ENCODE peak calls at places on chromosomes 3 and 15, in nine cellular contexts. Q, R, L, V, S, Z, P, N and O are unnamed samples.

GRCh38 chr3:195767792-195768191 is 43.9 kb downstream of the MUC4 start:
- DNase-seq in N (no peak), P (no peak), Z (no peak), V (no peak), L (no peak), S (no peak), Q (no peak), R (no peak), O (no peak)

GRCh38 chr3:187746059-187746453 is 788 bp upstream of the BCL6 start:
- DNase-seq in L (no peak), V (no peak), N (no peak), Z (peak), Q (no peak), P (no peak), R (peak), S (peak), O (no peak)

GRCh38 chr15:82851981-82852511 is 42.6 kb downstream of the WHAMM start:
- DNase-seq in S (peak), Z (peak), Q (peak), P (no peak), R (no peak), V (no peak), L (no peak), N (no peak), O (peak)

GRCh38 chr3:158992466-158992865 is 190.6 kb downstream of the MFSD1 start:
- DNase-seq in L (no peak), N (no peak), P (no peak), Q (no peak), S (no peak), V (no peak), Z (no peak), R (no peak), O (no peak)

GRCh38 chr15:99433757-99434211 is 132.0 kb upstream of the MEF2A start:
- DNase-seq in N (no peak), V (no peak), R (no peak), Z (no peak), L (no peak), S (no peak), P (no peak), Q (no peak), O (no peak)

GRCh38 chr3:2516762-2517441 is 418.2 kb downstream of the CNTN4 start:
- DNase-seq in N (no peak), L (no peak), P (no peak), Z (no peak), V (no peak), R (no peak), Q (no peak), S (no peak), O (no peak)

GRCh38 chr3:15557511-15557946 is 36.0 kb upstream of the COLQ start:
- DNase-seq in Q (peak), R (peak), L (peak), S (peak), V (peak), P (peak), N (peak), Z (peak), O (peak)

GRCh38 chr15:88472225-88472624 is 4.7 kb downstream of the MRPS11 start:
- DNase-seq in Z (no peak), N (no peak), R (no peak), Q (no peak), V (no peak), L (no peak), S (no peak), P (no peak), O (no peak)

GRCh38 chr3:190012314-190012782 is 108.3 kb downstream of the P3H2 start:
- DNase-seq in Z (no peak), P (no peak), N (peak), L (no peak), Q (peak), V (no peak), R (peak), S (peak), O (peak)

GRCh38 chr15:90674476-90674875 is 42.7 kb upstream of the BLM start:
- DNase-seq in Z (peak), V (no peak), L (no peak), N (no peak), Q (no peak), R (no peak), S (no peak), P (no peak), O (no peak)

GRCh38 chr15:57138260-57138895 is 219.9 kb downstream of the TCF12 start:
- DNase-seq in R (peak), Q (peak), N (peak), V (no peak), L (no peak), Z (peak), P (peak), S (peak), O (peak)

GRCh38 chr15:64536244-64536836 is 76.0 kb downstream of the ZNF609 start:
- DNase-seq in L (peak), P (no peak), Z (peak), V (peak), N (peak), R (peak), S (peak), Q (no peak), O (peak)

GRCh38 chr3:143830063-143830462 is 18.2 kb downstream of the SLC9A9 start:
- DNase-seq in V (no peak), P (no peak), L (no peak), Q (no peak), Z (no peak), S (no peak), R (no peak), N (peak), O (peak)

GRCh38 chr3:8246070-8246469 is 255.6 kb upstream of the LMCD1 start:
- DNase-seq in N (no peak), R (no peak), V (no peak), Z (no peak), L (no peak), S (no peak), P (no peak), Q (no peak), O (no peak)

GRCh38 chr3:152960684-152961083 is 125.8 kb downstream of the P2RY1 start:
- DNase-seq in V (no peak), Z (no peak), P (no peak), N (no peak), Q (no peak), R (peak), S (no peak), L (no peak), O (no peak)

GRCh38 chr15:51750942-51751686 is at the start of gene TMOD2:
- DNase-seq in V (peak), L (no peak), N (no peak), S (peak), R (peak), Z (peak), P (peak), Q (peak), O (peak)

GRCh38 chr15:29061746-29062660 is 176.2 kb downstream of the APBA2 start:
- DNase-seq in N (no peak), S (no peak), P (no peak), L (no peak), Q (no peak), R (no peak), Z (peak), V (no peak), O (no peak)

GRCh38 chr3:46228259-46229222 is 13.7 kb upstream of the CCR3 start:
- DNase-seq in V (peak), P (peak), Q (no peak), N (no peak), Z (peak), L (peak), R (peak), S (peak), O (peak)

GRCh38 chr3:146650691-146651090 is 45.5 kb upstream of the PLSCR5 start:
- DNase-seq in Z (no peak), N (no peak), R (no peak), P (no peak), Q (no peak), L (no peak), S (peak), V (no peak), O (no peak)

GRCh38 chr3:196127308-196128040 is 45.6 kb upstream of the TFRC start:
- DNase-seq in S (no peak), V (peak), Q (no peak), L (no peak), P (peak), N (no peak), R (peak), Z (no peak), O (no peak)

GRCh38 chr3:39193391-39193790 is 996 bp upstream of the XIRP1 start:
- DNase-seq in S (no peak), L (no peak), Z (no peak), Q (no peak), N (no peak), V (no peak), P (no peak), R (peak), O (peak)

GRCh38 chr3:132344666-132345280 is 27.6 kb downstream of the ACP3 start:
- DNase-seq in Z (peak), Q (no peak), N (no peak), P (no peak), L (no peak), S (peak), R (no peak), V (no peak), O (peak)

GRCh38 chr3:71444028-71444860 is 139.3 kb downstream of the FOXP1 start:
- DNase-seq in N (peak), Q (no peak), Z (peak), S (peak), L (no peak), R (peak), V (peak), P (peak), O (peak)

GRCh38 chr3:52402706-52403270 is 42.1 kb downstream of the SEMA3G start:
- DNase-seq in S (no peak), Z (no peak), Q (no peak), N (no peak), V (no peak), L (no peak), R (no peak), P (no peak), O (no peak)

GRCh38 chr15:35696767-35697231 is 150.8 kb upstream of the DPH6 start:
- DNase-seq in S (peak), N (peak), L (no peak), Z (peak), V (no peak), Q (no peak), R (peak), P (no peak), O (peak)

GRCh38 chr3:149527531-149528343 is 53.2 kb downstream of the TM4SF4 start:
- DNase-seq in Q (peak), S (no peak), V (no peak), R (peak), L (no peak), P (no peak), N (peak), Z (peak), O (no peak)
- TF ChIP-seq CTCF in Q (peak), S (peak), V (no peak), R (peak), L (peak), P (no peak), N (peak), Z (peak), O (peak)

GRCh38 chr3:42490243-42490642 is 12.2 kb upstream of the VIPR1 start:
- DNase-seq in Q (no peak), S (peak), N (peak), R (peak), P (peak), L (no peak), Z (no peak), V (peak), O (no peak)

GRCh38 chr3:42486814-42487569 is 15.5 kb upstream of the VIPR1 start:
- DNase-seq in V (no peak), Z (no peak), Q (no peak), L (no peak), S (no peak), R (no peak), P (no peak), N (no peak), O (no peak)

GRCh38 chr3:42489937-42490227 is 12.6 kb upstream of the VIPR1 start:
- DNase-seq in N (no peak), L (no peak), P (no peak), R (no peak), Q (no peak), Z (no peak), V (no peak), S (no peak), O (no peak)

GRCh38 chr3:42488687-42489086 is 13.8 kb upstream of the VIPR1 start:
- DNase-seq in S (no peak), Q (no peak), R (no peak), N (no peak), P (no peak), V (no peak), L (no peak), Z (no peak), O (no peak)

DNA sequence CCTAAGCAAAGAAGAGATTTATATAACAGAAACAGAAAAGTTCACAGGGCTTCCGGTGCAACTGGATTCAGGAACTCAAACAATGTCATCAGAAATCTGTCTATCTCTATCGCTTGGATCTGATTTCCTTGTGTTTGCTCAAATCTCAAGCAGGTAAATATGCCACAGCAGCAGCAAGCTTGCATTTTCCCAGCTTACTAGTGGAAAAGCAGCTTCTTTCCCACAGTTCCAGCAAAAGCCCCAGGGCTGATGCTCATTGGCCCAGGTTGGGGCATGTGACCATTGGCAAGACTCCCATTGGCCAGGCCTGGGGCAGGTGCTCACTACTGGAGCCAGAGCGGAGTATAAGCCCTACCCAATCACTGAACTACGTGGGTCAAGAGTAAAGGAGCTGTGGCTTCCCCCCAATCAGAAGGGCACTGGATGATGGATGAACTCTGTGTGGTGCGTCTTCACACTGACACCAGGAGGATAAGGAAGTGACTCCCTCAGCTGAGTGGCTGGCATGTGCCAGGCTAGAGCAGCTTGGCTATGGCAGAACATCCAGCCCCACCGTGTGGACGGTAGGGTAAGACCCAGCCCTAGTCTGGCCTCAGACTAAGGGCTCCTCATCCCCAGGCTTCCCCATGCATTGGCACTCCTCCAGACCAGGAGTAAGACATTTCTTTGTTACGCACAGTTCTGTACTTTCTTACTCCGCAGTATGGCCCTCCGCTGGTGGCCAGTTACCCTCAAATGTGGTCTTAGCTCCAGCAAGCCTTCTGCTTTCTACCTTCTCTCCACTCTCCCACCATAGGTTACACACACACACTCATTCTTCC is 13.1 kb upstream of the VIPR1 start:
- DNase-seq in N (no peak), Z (no peak), R (no peak), P (no peak), L (no peak), S (no peak), Q (no peak), V (no peak), O (no peak)
- H3K4me3 ChIP-seq in N (no peak), Z (no peak), R (no peak), P (no peak), L (no peak), S (no peak), Q (no peak), V (no peak), O (no peak)

GRCh38 chr3:107512108-107512507 is 10.7 kb upstream of the BBX start:
- DNase-seq in Q (no peak), V (no peak), R (no peak), Z (no peak), P (no peak), N (no peak), L (no peak), S (no peak), O (no peak)
- TF ChIP-seq CTCF in Q (peak), V (no peak), R (peak), Z (no peak), P (no peak), N (no peak), L (peak), S (no peak), O (no peak)

GRCh38 chr3:126156468-126156867 is 23.9 kb downstream of the ALDH1L1 start:
- DNase-seq in P (no peak), S (no peak), N (no peak), L (no peak), Z (no peak), V (no peak), R (no peak), Q (no peak), O (no peak)
- H3K4me3 ChIP-seq in P (no peak), S (no peak), N (no peak), L (no peak), Z (no peak), V (no peak), R (no peak), Q (no peak), O (no peak)